ENCODE peak calls at places on chromosome 1, in seven cellular contexts. Z, X, H, B, P, S and I are unnamed samples. For H3K4me1, the result is how much of the 10 kb centered on the place peaks cover.

GRCh38 chr1:33709780-33710713 is 153.8 kb upstream of the HMGB4 start:
- DNase-seq in Z (no peak), X (no peak), H (no peak), B (no peak), P (no peak), S (no peak), I (no peak)

GRCh38 chr1:87763498-87763897 is 434.8 kb downstream of the LMO4 start:
- DNase-seq in Z (no peak), X (peak), H (peak), B (no peak), P (no peak), S (no peak), I (no peak)

GRCh38 chr1:229203030-229203751 is 67.7 kb upstream of the RAB4A start:
- DNase-seq in Z (no peak), X (peak), H (peak), B (no peak), P (peak), S (peak), I (no peak)

GRCh38 chr1:94024109-94024792 is 96.7 kb downstream of the ABCA4 start:
- DNase-seq in Z (no peak), X (no peak), H (no peak), B (no peak), P (no peak), S (no peak), I (no peak)

GRCh38 chr1:11487196-11487751 is 8.3 kb downstream of the DISP3 start:
- DNase-seq in Z (no peak), X (no peak), H (no peak), B (no peak), P (no peak), S (no peak), I (no peak)

GRCh38 chr1:245441699-245442098 is 286.9 kb downstream of the KIF26B start:
- DNase-seq in Z (no peak), X (peak), H (no peak), B (no peak), P (peak), S (no peak), I (no peak)

GRCh38 chr1:7300893-7301292 is 470.2 kb upstream of the VAMP3 start:
- DNase-seq in Z (no peak), X (peak), H (peak), B (no peak), P (peak), S (peak), I (no peak)

GRCh38 chr1:186798960-186799688 is 29.6 kb upstream of the PLA2G4A start:
- DNase-seq in Z (no peak), X (no peak), H (no peak), B (no peak), P (no peak), S (peak), I (no peak)

GRCh38 chr1:231420959-231421615 is 1.0 kb downstream of the EGLN1 start:
- DNase-seq in Z (peak), X (peak), H (peak), B (peak), P (peak), S (peak), I (no peak)

GRCh38 chr1:85339089-85339488 is 62.7 kb upstream of the BCL10 start:
- DNase-seq in Z (no peak), X (peak), H (peak), B (no peak), P (peak), S (no peak), I (no peak)

GRCh38 chr1:97433520-97434175 is 487.2 kb downstream of the DPYD start:
- DNase-seq in Z (no peak), X (peak), H (peak), B (no peak), P (peak), S (no peak), I (no peak)

GRCh38 chr1:161921491-161921890 is 102.2 kb downstream of the OLFML2B start:
- DNase-seq in Z (no peak), X (no peak), H (no peak), B (no peak), P (no peak), S (no peak), I (no peak)

GRCh38 chr1:180188103-180188506 is 33.4 kb downstream of the QSOX1 start:
- DNase-seq in Z (peak), X (peak), H (peak), B (no peak), P (peak), S (peak), I (no peak)

GRCh38 chr1:230836801-230837200 is 31.5 kb downstream of the C1orf198 start:
- DNase-seq in Z (no peak), X (no peak), H (no peak), B (no peak), P (no peak), S (no peak), I (peak)

GRCh38 chr1:46184920-46185658 is 8.8 kb upstream of the P3R3URF start:
- DNase-seq in Z (no peak), X (no peak), H (no peak), B (no peak), P (no peak), S (no peak), I (no peak)

GRCh38 chr1:37294096-37294495 is 180.3 kb upstream of the ZC3H12A start:
- DNase-seq in Z (no peak), X (no peak), H (no peak), B (no peak), P (no peak), S (no peak), I (no peak)

GRCh38 chr1:37286881-37287280 is 187.5 kb upstream of the ZC3H12A start:
- DNase-seq in Z (no peak), X (no peak), H (no peak), B (no peak), P (no peak), S (no peak), I (no peak)

GRCh38 chr1:37292789-37293188 is 181.6 kb upstream of the ZC3H12A start:
- DNase-seq in Z (no peak), X (no peak), H (no peak), B (no peak), P (no peak), S (no peak), I (no peak)

GRCh38 chr1:37284053-37284452 is 190.3 kb upstream of the ZC3H12A start:
- DNase-seq in Z (no peak), X (no peak), H (no peak), B (no peak), P (no peak), S (no peak), I (no peak)

GRCh38 chr1:37288900-37289299 is 185.5 kb upstream of the ZC3H12A start:
- DNase-seq in Z (no peak), X (no peak), H (no peak), B (no peak), P (no peak), S (no peak), I (no peak)
- H3K27ac ChIP-seq in Z (no peak), X (no peak), H (no peak), B (no peak), P (no peak), S (no peak), I (no peak)

GRCh38 chr1:243465081-243465480 is 209.2 kb downstream of the SDCCAG8 start:
- DNase-seq in Z (no peak), X (no peak), H (no peak), B (no peak), P (no peak), S (no peak), I (no peak)
- TF ChIP-seq CTCF in Z (no peak), X (no peak), H (no peak), B (no peak), P (no peak), S (no peak), I (no peak)

GRCh38 chr1:22075718-22076117 is 23.2 kb downstream of the CDC42 start:
- DNase-seq in Z (no peak), X (no peak), H (no peak), B (no peak), P (no peak), S (no peak), I (no peak)

GRCh38 chr1:22076346-22076745 is 23.8 kb downstream of the CDC42 start:
- DNase-seq in Z (no peak), X (no peak), H (no peak), B (no peak), P (no peak), S (no peak), I (no peak)

GRCh38 chr1:22071511-22071910 is 19.0 kb downstream of the CDC42 start:
- DNase-seq in Z (no peak), X (no peak), H (no peak), B (no peak), P (peak), S (no peak), I (no peak)

GRCh38 chr1:22077728-22078127 is 25.2 kb downstream of the CDC42 start:
- DNase-seq in Z (no peak), X (no peak), H (peak), B (no peak), P (no peak), S (no peak), I (no peak)

DNA sequence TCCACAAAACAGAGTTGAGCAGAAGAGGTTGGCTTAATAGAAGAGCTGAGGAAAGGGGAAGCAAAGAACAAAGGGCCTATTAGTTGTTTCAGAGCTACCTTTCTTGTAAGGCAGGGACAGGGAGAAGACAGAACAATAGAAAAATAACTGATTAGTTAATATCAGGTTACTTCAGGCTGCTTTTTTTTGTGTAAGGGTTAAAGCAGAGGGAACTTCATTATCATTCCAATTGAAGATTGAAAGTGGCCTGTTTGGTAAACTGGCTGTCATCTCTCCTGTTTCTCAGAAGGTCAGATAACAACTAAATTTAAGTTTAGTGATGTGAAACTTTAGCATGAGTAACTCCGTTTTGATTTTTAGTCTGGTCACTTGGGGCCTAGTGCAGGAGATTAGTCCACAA is 22.3 kb downstream of the CDC42 start:
- DNase-seq in Z (no peak), X (no peak), H (no peak), B (no peak), P (no peak), S (no peak), I (no peak)
- H3K4me1 ChIP-seq in Z (under half), X (under half), H (under half), B (half or more), P (under half), S (under half), I (under half)

DNA sequence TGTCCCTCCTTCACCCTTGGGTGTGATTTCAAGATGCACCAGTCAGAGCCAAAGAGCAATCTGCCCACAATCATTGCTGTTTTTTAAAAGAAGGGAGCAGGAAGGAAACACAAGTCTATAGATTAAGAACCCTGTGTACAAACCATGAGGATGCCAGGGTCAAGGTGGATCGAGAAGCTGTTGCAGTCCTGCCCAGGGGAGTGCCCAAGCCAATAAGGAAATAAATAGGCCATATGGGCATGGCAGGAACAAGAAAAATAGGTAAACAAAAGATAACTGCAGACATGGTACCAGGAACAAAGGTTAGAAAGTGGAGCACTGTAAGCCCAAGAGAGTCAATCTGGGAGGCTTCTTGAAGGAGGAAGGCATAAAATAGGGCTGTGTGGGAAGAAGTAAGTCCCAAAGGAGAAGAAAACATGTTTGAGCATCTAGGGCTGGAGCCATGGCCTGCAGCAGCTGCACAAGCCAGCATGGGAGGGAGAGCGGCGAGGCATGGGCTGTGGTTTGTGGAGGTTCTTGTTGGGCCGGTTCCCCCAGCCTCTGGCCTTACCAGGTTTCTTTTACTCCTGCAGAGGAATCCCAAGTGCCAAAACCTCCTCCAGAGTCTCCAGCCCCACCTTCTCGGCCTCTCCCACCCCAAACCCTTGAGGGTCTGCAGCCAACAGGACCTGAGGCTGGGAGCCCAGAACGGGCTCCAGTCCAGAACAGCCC is 13.6 kb downstream of the INAVA start:
- DNase-seq in Z (no peak), X (no peak), H (no peak), B (no peak), P (no peak), S (no peak), I (no peak)
- H3K27ac ChIP-seq in Z (no peak), X (no peak), H (no peak), B (no peak), P (no peak), S (peak), I (no peak)